ENCODE peak calls at places on chromosomes 3 and 15, in seven cellular contexts. One of them, this sample, is unnamed.
A peak's percentile ranks its signal among the peaks of the same experiment; 100 is the strongest.

GRCh38 chr15:56371495-56372147 is 6.4 kb downstream of the TEX9 start:
- DNase-seq in A549: no peak
- DNase-seq in GM12878: peak; percentile 85
- DNase-seq in H1: no peak
- DNase-seq in HepG2: no peak
- DNase-seq in K562: no peak
- DNase-seq in IMR-90: no peak
- DNase-seq in this sample: no peak

GRCh38 chr15:67109141-67110034 is 44.0 kb downstream of the SMAD3 start:
- DNase-seq in A549: peak; percentile 88
- DNase-seq in GM12878: no peak
- DNase-seq in H1: no peak
- DNase-seq in HepG2: peak; percentile 61
- DNase-seq in K562: no peak
- DNase-seq in IMR-90: peak; percentile 99
- DNase-seq in this sample: no peak

GRCh38 chr15:23854535-23855252 is 167.6 kb upstream of the NDN start:
- DNase-seq in A549: no peak
- DNase-seq in GM12878: no peak
- DNase-seq in H1: no peak
- DNase-seq in HepG2: no peak
- DNase-seq in K562: no peak
- DNase-seq in IMR-90: no peak
- DNase-seq in this sample: no peak

GRCh38 chr3:153219147-153219546 is 57.1 kb downstream of the RAP2B start:
- DNase-seq in A549: no peak
- DNase-seq in GM12878: no peak
- DNase-seq in H1: no peak
- DNase-seq in HepG2: no peak
- DNase-seq in K562: no peak
- DNase-seq in IMR-90: peak; percentile 49
- DNase-seq in this sample: no peak

GRCh38 chr3:53495518-53496501 is 1.4 kb downstream of the CACNA1D start:
- DNase-seq in A549: no peak
- DNase-seq in GM12878: no peak
- DNase-seq in H1: peak; percentile 72
- DNase-seq in HepG2: no peak
- DNase-seq in K562: no peak
- DNase-seq in IMR-90: no peak
- DNase-seq in this sample: no peak

GRCh38 chr3:58608648-58609047 is 31.5 kb upstream of the FAM107A start:
- DNase-seq in A549: no peak
- DNase-seq in GM12878: no peak
- DNase-seq in H1: no peak
- DNase-seq in HepG2: no peak
- DNase-seq in K562: no peak
- DNase-seq in IMR-90: no peak
- DNase-seq in this sample: no peak

GRCh38 chr3:72628065-72628464 is 220.2 kb downstream of the SHQ1 start:
- DNase-seq in A549: no peak
- DNase-seq in GM12878: no peak
- DNase-seq in H1: no peak
- DNase-seq in HepG2: no peak
- DNase-seq in K562: no peak
- DNase-seq in IMR-90: no peak
- DNase-seq in this sample: no peak

GRCh38 chr3:116179091-116179490 is 266.2 kb downstream of the LSAMP start:
- DNase-seq in A549: no peak
- DNase-seq in GM12878: no peak
- DNase-seq in H1: no peak
- DNase-seq in HepG2: no peak
- DNase-seq in K562: no peak
- DNase-seq in IMR-90: peak; percentile 85
- DNase-seq in this sample: no peak

GRCh38 chr3:147360936-147361670 is 45.2 kb downstream of the ZIC4 start:
- DNase-seq in A549: no peak
- DNase-seq in GM12878: no peak
- DNase-seq in H1: peak; percentile 58
- DNase-seq in HepG2: no peak
- DNase-seq in K562: no peak
- DNase-seq in IMR-90: no peak
- DNase-seq in this sample: no peak

GRCh38 chr3:149382091-149382467 is 4.6 kb upstream of the TM4SF1 start:
- DNase-seq in A549: peak; percentile 59
- DNase-seq in GM12878: no peak
- DNase-seq in H1: no peak
- DNase-seq in HepG2: no peak
- DNase-seq in K562: no peak
- DNase-seq in IMR-90: peak; percentile 96
- DNase-seq in this sample: no peak

GRCh38 chr3:98733778-98734281 is 29.3 kb upstream of the ST3GAL6 start:
- DNase-seq in A549: no peak
- DNase-seq in GM12878: peak; percentile 33
- DNase-seq in H1: no peak
- DNase-seq in HepG2: peak; percentile 71
- DNase-seq in K562: no peak
- DNase-seq in IMR-90: no peak
- DNase-seq in this sample: no peak

GRCh38 chr3:21638488-21638887 is 112.5 kb downstream of the ZNF385D start:
- DNase-seq in A549: no peak
- DNase-seq in GM12878: no peak
- DNase-seq in H1: no peak
- DNase-seq in HepG2: no peak
- DNase-seq in K562: no peak
- DNase-seq in IMR-90: no peak
- DNase-seq in this sample: no peak

GRCh38 chr3:10437272-10437994 is 68.0 kb downstream of the ATP2B2 start:
- DNase-seq in A549: no peak
- DNase-seq in GM12878: peak; percentile 48
- DNase-seq in H1: no peak
- DNase-seq in HepG2: no peak
- DNase-seq in K562: no peak
- DNase-seq in IMR-90: peak; percentile 85
- DNase-seq in this sample: no peak

GRCh38 chr3:28295819-28296364 is 52.6 kb upstream of the ZCWPW2 start:
- DNase-seq in A549: no peak
- DNase-seq in GM12878: no peak
- DNase-seq in H1: no peak
- DNase-seq in HepG2: no peak
- DNase-seq in K562: no peak
- DNase-seq in IMR-90: peak; percentile 19
- DNase-seq in this sample: no peak

GRCh38 chr15:48554112-48554511 is 91.4 kb downstream of the FBN1 start:
- DNase-seq in A549: no peak
- DNase-seq in GM12878: no peak
- DNase-seq in H1: no peak
- DNase-seq in HepG2: no peak
- DNase-seq in K562: no peak
- DNase-seq in IMR-90: no peak
- DNase-seq in this sample: no peak

GRCh38 chr3:61251174-61251972 is at the start of gene FHIT:
- DNase-seq in A549: peak; percentile 78
- DNase-seq in GM12878: peak; percentile 87
- DNase-seq in H1: peak; percentile 93
- DNase-seq in HepG2: peak; percentile 94
- DNase-seq in K562: peak; percentile 95
- DNase-seq in IMR-90: peak; percentile 87
- DNase-seq in this sample: peak; percentile 90

GRCh38 chr3:24678441-24678865 is 183.8 kb upstream of the THRB start:
- DNase-seq in A549: no peak
- DNase-seq in GM12878: no peak
- DNase-seq in H1: no peak
- DNase-seq in HepG2: no peak
- DNase-seq in K562: peak; percentile 15
- DNase-seq in IMR-90: peak; percentile 74
- DNase-seq in this sample: no peak

GRCh38 chr15:101170568-101171350 is 81.1 kb downstream of the CHSY1 start:
- DNase-seq in A549: no peak
- DNase-seq in GM12878: no peak
- DNase-seq in H1: no peak
- DNase-seq in HepG2: no peak
- DNase-seq in K562: no peak
- DNase-seq in IMR-90: peak; percentile 87
- DNase-seq in this sample: no peak

GRCh38 chr15:101174152-101174920 is 77.5 kb downstream of the CHSY1 start:
- DNase-seq in A549: no peak
- DNase-seq in GM12878: no peak
- DNase-seq in H1: no peak
- DNase-seq in HepG2: no peak
- DNase-seq in K562: no peak
- DNase-seq in IMR-90: no peak
- DNase-seq in this sample: no peak

GRCh38 chr15:101173233-101174119 is 78.4 kb downstream of the CHSY1 start:
- DNase-seq in A549: no peak
- DNase-seq in GM12878: no peak
- DNase-seq in H1: no peak
- DNase-seq in HepG2: no peak
- DNase-seq in K562: no peak
- DNase-seq in IMR-90: no peak
- DNase-seq in this sample: no peak

GRCh38 chr15:101172421-101173097 is 79.3 kb downstream of the CHSY1 start:
- DNase-seq in A549: no peak
- DNase-seq in GM12878: no peak
- DNase-seq in H1: no peak
- DNase-seq in HepG2: no peak
- DNase-seq in K562: no peak
- DNase-seq in IMR-90: peak; percentile 70
- DNase-seq in this sample: no peak

GRCh38 chr15:101171954-101172353 is 79.9 kb downstream of the CHSY1 start:
- DNase-seq in A549: no peak
- DNase-seq in GM12878: no peak
- DNase-seq in H1: no peak
- DNase-seq in HepG2: no peak
- DNase-seq in K562: no peak
- DNase-seq in IMR-90: no peak
- DNase-seq in this sample: no peak
- TF ChIP-seq CEBPB in A549: no peak
- TF ChIP-seq CEBPB in GM12878: no peak
- TF ChIP-seq CEBPB in H1: no peak
- TF ChIP-seq CEBPB in HepG2: no peak
- TF ChIP-seq CEBPB in K562: no peak
- TF ChIP-seq CEBPB in IMR-90: no peak
- TF ChIP-seq CEBPB in this sample: no peak

DNA sequence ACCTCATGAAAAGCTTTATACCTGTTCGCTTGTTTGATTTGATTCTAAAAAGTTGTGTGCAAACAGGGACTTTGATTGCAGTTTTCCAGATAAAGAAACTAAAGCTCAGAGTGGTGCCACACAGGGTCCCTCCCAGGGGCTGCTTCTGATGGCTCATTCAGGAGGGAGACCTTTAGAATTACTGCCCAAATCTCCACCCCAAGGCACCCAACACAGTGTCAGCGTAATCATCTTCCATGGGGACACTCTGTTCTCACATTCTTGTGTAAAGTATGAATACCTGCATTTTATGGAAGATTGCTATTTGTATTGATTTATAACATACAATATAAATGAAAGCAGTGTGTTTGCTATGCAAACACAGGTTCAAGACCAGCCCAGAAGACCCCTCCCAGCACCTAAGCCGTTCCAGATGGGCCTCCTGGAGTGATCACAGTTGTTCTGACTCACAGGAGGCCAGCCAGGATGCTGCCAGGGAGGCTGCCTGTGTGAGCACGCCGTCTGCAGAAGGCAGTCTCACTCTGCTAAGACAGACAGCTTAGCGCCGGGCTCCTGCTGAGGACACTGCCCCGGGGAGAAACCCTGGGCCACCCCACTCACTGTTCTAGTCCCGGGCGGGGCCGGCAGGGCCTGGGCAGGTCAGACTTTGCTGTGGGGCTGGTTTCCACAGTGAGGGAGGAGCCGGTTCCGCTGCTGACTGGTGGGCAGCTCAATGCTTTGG is 185.6 kb downstream of the FAM43A start:
- DNase-seq in A549: peak; percentile 61
- DNase-seq in GM12878: no peak
- DNase-seq in H1: no peak
- DNase-seq in HepG2: no peak
- DNase-seq in K562: no peak
- DNase-seq in IMR-90: peak; percentile 91
- DNase-seq in this sample: peak; percentile 60
- H3K4me1 ChIP-seq in A549: peaks cover 37% of the 10 kb centered on the region
- H3K4me1 ChIP-seq in GM12878: peaks cover 10% of the 10 kb centered on the region
- H3K4me1 ChIP-seq in H1: peaks cover 11% of the 10 kb centered on the region
- H3K4me1 ChIP-seq in HepG2: peaks cover 16% of the 10 kb centered on the region
- H3K4me1 ChIP-seq in K562: no peaks in the 10 kb centered on the region
- H3K4me1 ChIP-seq in IMR-90: peaks cover 17% of the 10 kb centered on the region
- H3K4me1 ChIP-seq in this sample: peaks cover 41% of the 10 kb centered on the region

GRCh38 chr3:34584971-34585370 is 786.5 kb downstream of the PDCD6IP start:
- DNase-seq in A549: no peak
- DNase-seq in GM12878: no peak
- DNase-seq in H1: no peak
- DNase-seq in HepG2: no peak
- DNase-seq in K562: no peak
- DNase-seq in IMR-90: no peak
- DNase-seq in this sample: no peak
- TF ChIP-seq CEBPB in A549: no peak
- TF ChIP-seq CEBPB in GM12878: no peak
- TF ChIP-seq CEBPB in H1: no peak
- TF ChIP-seq CEBPB in HepG2: no peak
- TF ChIP-seq CEBPB in K562: no peak
- TF ChIP-seq CEBPB in IMR-90: no peak
- TF ChIP-seq CEBPB in this sample: no peak

DNA sequence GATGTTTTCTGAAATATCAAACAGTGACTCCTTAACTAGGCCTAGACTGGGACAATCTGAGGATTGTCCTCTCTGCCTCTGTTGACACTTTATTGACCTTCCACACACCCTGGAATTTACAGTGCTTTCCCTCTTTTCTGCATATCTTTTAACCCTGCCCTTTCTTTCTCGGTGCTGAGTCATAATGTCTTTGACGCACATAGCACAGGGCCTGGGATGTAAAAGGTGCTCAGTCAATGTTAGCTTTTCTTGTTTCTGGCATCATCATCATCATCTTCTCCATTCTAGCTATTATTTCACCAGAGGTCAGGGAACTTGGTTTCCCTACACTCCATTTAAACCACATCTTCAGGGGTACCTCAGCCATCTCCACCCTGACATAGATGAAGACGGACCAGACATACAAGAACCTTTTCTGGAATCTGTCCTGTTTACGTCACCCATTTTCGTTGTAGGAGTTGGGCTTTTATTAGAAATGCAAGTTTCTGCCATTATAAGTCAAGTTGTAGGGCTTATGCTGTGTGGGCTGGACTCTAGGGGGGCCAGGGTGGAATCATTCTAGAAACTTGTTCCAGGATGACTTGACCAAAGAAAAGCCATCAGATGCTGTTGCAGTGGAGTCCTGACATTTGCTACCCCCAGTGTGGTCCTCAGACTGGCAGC is 46.6 kb downstream of the ZBTB38 start:
- DNase-seq in A549: peak; percentile 41
- DNase-seq in GM12878: no peak
- DNase-seq in H1: no peak
- DNase-seq in HepG2: no peak
- DNase-seq in K562: no peak
- DNase-seq in IMR-90: peak; percentile 70
- DNase-seq in this sample: no peak
- H3K4me1 ChIP-seq in A549: peaks cover 76% of the 10 kb centered on the region
- H3K4me1 ChIP-seq in GM12878: peaks cover 37% of the 10 kb centered on the region
- H3K4me1 ChIP-seq in H1: no peaks in the 10 kb centered on the region
- H3K4me1 ChIP-seq in HepG2: peaks cover 52% of the 10 kb centered on the region
- H3K4me1 ChIP-seq in K562: peaks cover 2% of the 10 kb centered on the region
- H3K4me1 ChIP-seq in IMR-90: peaks cover 30% of the 10 kb centered on the region
- H3K4me1 ChIP-seq in this sample: peaks cover 7% of the 10 kb centered on the region

GRCh38 chr3:178369006-178369405 is 167.2 kb upstream of the KCNMB2 start:
- DNase-seq in A549: no peak
- DNase-seq in GM12878: no peak
- DNase-seq in H1: no peak
- DNase-seq in HepG2: no peak
- DNase-seq in K562: no peak
- DNase-seq in IMR-90: no peak
- DNase-seq in this sample: no peak
- TF ChIP-seq CEBPB in A549: no peak
- TF ChIP-seq CEBPB in GM12878: no peak
- TF ChIP-seq CEBPB in H1: no peak
- TF ChIP-seq CEBPB in HepG2: no peak
- TF ChIP-seq CEBPB in K562: no peak
- TF ChIP-seq CEBPB in IMR-90: no peak
- TF ChIP-seq CEBPB in this sample: no peak

This sample was measured in HCT116.